ENCODE peak calls at places on chromosomes 16 and 17, in eight cellular contexts. X is neural progenitor cell; U is fibroblast of lung; O is CD8-positive, alpha-beta memory T cell; J is A549; I is keratinocyte; M is body of pancreas; R is mammary epithelial cell. W is an unnamed sample.

GRCh38 chr17:16583781-16584180 is 14.8 kb upstream of the ZNF287 start:
- DNase-seq in X (no peak), O (no peak), M (no peak), J (no peak), I (no peak), U (no peak), R (no peak), W (no peak)

GRCh38 chr17:17111401-17112393 is 69.4 kb downstream of the MPRIP start:
- DNase-seq in I (no peak), U (no peak), R (no peak), O (no peak), J (no peak), M (no peak), X (no peak), W (no peak)

GRCh38 chr17:48100591-48101011 is 677 bp downstream of the CBX1 start:
- DNase-seq in U (peak), R (peak), I (no peak), M (peak), J (peak), X (peak), O (no peak), W (no peak)

GRCh38 chr16:84184775-84185174 is 2.1 kb downstream of the TAF1C start:
- DNase-seq in M (no peak), X (no peak), U (no peak), I (no peak), O (no peak), R (no peak), J (no peak), W (no peak)

GRCh38 chr17:39531252-39531651 is 70.0 kb downstream of the CDK12 start:
- DNase-seq in M (no peak), U (no peak), X (no peak), I (no peak), O (no peak), J (no peak), R (no peak), W (no peak)

GRCh38 chr17:28216528-28216927 is 102.5 kb upstream of the TMEM97 start:
- DNase-seq in J (no peak), M (no peak), I (no peak), X (no peak), O (no peak), U (peak), R (peak), W (no peak)

GRCh38 chr16:15055141-15056053 is 477 bp downstream of the NTAN1 start:
- DNase-seq in U (no peak), I (no peak), X (peak), O (peak), R (peak), M (peak), J (peak), W (no peak)

GRCh38 chr17:80649672-80650338 is 105.2 kb downstream of the RPTOR start:
- DNase-seq in I (no peak), R (peak), M (peak), J (peak), X (peak), U (peak), O (peak), W (peak)

GRCh38 chr17:82317394-82318168 is at the start of gene CD7:
- DNase-seq in J (no peak), X (no peak), R (no peak), O (peak), I (no peak), M (no peak), U (no peak), W (no peak)

GRCh38 chr17:79966681-79967080 is 69.0 kb downstream of the TBC1D16 start:
- DNase-seq in M (no peak), R (no peak), J (no peak), O (no peak), X (no peak), U (no peak), I (no peak), W (no peak)

GRCh38 chr17:82228842-82229685 is at the start of gene SLC16A3:
- DNase-seq in J (no peak), U (peak), I (no peak), M (peak), O (peak), R (peak), X (peak), W (no peak)

GRCh38 chr17:40415390-40415789 is 2.3 kb downstream of the TOP2A start:
- DNase-seq in I (no peak), J (peak), X (peak), U (peak), M (no peak), R (peak), O (peak), W (no peak)

GRCh38 chr16:88920618-88921602 is 54.5 kb upstream of the PABPN1L start:
- DNase-seq in J (no peak), U (peak), I (no peak), X (no peak), R (no peak), O (no peak), M (peak), W (no peak)

GRCh38 chr17:48470388-48471034 is 40.5 kb upstream of the SKAP1 start:
- DNase-seq in R (peak), X (no peak), U (peak), M (no peak), O (no peak), I (no peak), J (no peak), W (no peak)

GRCh38 chr16:81625544-81626152 is 153.4 kb upstream of the PLCG2 start:
- DNase-seq in X (no peak), U (peak), J (no peak), O (no peak), I (peak), M (peak), R (peak), W (no peak)

GRCh38 chr17:7552621-7553051 is 3.8 kb downstream of the TNFSF12 start:
- DNase-seq in J (no peak), M (no peak), O (peak), U (no peak), I (no peak), R (no peak), X (no peak), W (no peak)

GRCh38 chr17:66567234-66568170 is 265.1 kb downstream of the PRKCA start:
- DNase-seq in M (peak), R (peak), U (peak), I (peak), X (peak), O (peak), J (peak), W (peak)

GRCh38 chr17:81139965-81140364 is 25.3 kb upstream of the PVALEF start:
- DNase-seq in M (no peak), X (no peak), I (no peak), R (no peak), J (no peak), U (no peak), O (no peak), W (no peak)

GRCh38 chr17:66655861-66656260 is 179.1 kb upstream of the CACNG5 start:
- DNase-seq in U (peak), R (peak), M (no peak), I (peak), O (no peak), X (no peak), J (no peak), W (peak)

GRCh38 chr17:31308372-31308905 is 5.4 kb downstream of the EVI2B start:
- DNase-seq in U (no peak), X (no peak), J (no peak), R (no peak), M (no peak), I (no peak), O (no peak), W (no peak)

GRCh38 chr16:3732171-3732570 is 14.8 kb upstream of the TRAP1 start:
- DNase-seq in J (no peak), O (no peak), X (no peak), M (no peak), I (no peak), R (no peak), U (no peak), W (no peak)

GRCh38 chr17:14019186-14019956 is 49.9 kb upstream of the COX10 start:
- DNase-seq in X (no peak), J (no peak), O (no peak), M (no peak), I (no peak), R (peak), U (peak), W (peak)

GRCh38 chr16:88130016-88130415 is 178.8 kb downstream of the BANP start:
- DNase-seq in J (no peak), I (no peak), U (no peak), M (no peak), X (no peak), R (no peak), O (no peak), W (no peak)

GRCh38 chr16:69438465-69438864 is 14.0 kb downstream of the CYB5B start:
- DNase-seq in M (no peak), R (no peak), X (no peak), U (no peak), J (no peak), I (no peak), O (no peak), W (no peak)

GRCh38 chr17:21284319-21285163 is at the start of gene MAP2K3:
- DNase-seq in O (peak), R (peak), X (peak), J (peak), M (peak), I (peak), U (peak), W (peak)

GRCh38 chr17:4789701-4789950 is 862 bp downstream of the GLTPD2 start:
- DNase-seq in J (no peak), I (no peak), M (no peak), U (no peak), R (no peak), O (no peak), X (no peak), W (no peak)

GRCh38 chr17:47324224-47325020 is 667 bp downstream of the EFCAB13 start:
- DNase-seq in O (peak), X (peak), M (peak), R (no peak), U (peak), I (no peak), J (peak), W (no peak)

GRCh38 chr17:35801583-35802224 is 6.3 kb upstream of the MMP28 start:
- DNase-seq in I (no peak), R (no peak), X (no peak), J (no peak), O (peak), M (peak), U (peak), W (no peak)

GRCh38 chr17:73759324-73760185 is 115.3 kb upstream of the SDK2 start:
- DNase-seq in X (no peak), J (no peak), M (no peak), R (no peak), U (no peak), I (no peak), O (no peak), W (no peak)

DNA sequence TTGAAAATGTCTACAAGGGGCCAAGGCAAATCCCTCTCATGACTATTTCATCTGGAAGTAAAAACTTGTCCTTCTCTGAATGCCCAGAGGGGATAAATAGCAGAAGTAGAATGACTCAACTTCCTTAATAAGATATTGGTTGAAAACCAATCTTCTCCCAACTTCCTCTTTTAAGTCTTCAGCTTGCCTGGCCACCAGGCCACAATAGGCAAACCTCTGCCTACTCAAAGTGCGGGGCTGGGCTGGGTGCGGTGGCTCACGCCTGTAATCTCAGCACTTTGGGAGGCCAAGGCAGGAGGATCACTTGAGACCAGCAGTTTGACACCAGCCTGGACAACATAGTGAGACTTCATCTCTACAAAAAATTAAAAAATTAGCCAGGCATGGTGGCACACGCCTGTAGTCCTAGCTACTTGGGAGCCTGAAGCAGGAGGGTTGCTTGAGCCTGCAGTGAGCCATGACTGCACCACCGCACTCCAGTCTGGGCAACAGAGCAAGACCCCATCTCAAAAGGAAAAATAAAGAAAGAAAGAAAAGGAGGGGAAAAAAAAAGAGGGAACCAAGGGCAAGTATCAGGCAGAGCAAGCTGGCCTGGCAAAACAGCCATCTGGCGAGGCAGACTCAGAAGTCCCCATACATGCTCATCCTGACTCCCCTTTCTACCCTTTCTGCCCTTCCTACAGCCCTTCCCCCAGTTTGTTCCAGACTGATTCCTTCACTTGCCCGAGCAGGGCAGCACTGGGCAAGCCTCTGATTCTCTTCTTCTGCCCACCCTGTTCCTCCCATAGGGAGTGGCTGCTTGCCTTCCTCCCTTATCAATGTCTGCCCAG is 20.6 kb downstream of the MAP3K14 start:
- DNase-seq in U (peak), O (no peak), J (no peak), R (peak), X (no peak), M (no peak), I (no peak), W (no peak)
- H3K27ac ChIP-seq in U (no peak), O (no peak), J (peak), R (no peak), X (no peak), M (peak), I (peak), W (peak)

GRCh38 chr17:788551-788950 is 6.4 kb downstream of the MRM3 start:
- DNase-seq in U (no peak), O (no peak), M (peak), J (no peak), R (no peak), I (no peak), X (no peak), W (no peak)

GRCh38 chr17:787641-788221 is 5.6 kb downstream of the MRM3 start:
- DNase-seq in U (no peak), M (peak), I (no peak), X (no peak), J (no peak), O (no peak), R (no peak), W (no peak)

GRCh38 chr17:791807-792206 is 9.7 kb downstream of the MRM3 start:
- DNase-seq in J (no peak), R (no peak), M (no peak), X (no peak), O (no peak), I (no peak), U (no peak), W (no peak)

GRCh38 chr17:792277-792676 is 10.1 kb downstream of the MRM3 start:
- DNase-seq in R (no peak), M (no peak), J (peak), I (no peak), U (peak), X (no peak), O (no peak), W (no peak)

DNA sequence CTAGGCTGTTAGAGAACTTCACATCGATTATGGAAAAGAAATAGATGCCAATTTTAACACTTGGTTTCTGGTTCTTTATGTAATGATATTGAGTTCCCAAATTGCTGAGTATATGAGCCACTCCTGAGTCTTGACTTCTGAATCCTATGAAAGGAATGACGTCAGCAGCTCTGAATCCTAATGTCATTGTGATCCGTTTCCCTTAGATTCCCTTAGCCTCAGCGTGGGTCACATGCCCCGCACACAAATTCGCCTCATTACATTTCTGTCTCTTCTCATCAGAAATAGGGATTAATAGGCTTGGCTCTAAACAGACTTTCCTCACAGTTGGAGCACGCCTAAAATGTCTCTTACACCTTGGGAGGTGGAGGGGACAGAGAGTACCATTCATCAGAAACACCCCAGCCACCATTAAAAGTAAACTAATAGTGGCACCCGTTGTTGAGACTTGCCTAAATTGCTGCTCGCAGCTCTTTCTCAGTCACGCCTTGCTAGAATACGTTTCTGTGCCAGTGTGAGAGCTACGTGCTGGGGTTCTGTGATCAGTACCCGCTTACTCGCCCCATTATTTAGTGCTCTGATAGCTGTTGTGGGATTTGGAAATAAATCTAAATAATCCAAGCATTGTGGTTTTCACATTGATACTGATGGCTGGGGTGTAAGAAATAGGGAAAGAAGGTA is 7.1 kb downstream of the MRM3 start:
- DNase-seq in R (no peak), I (peak), J (no peak), U (peak), M (peak), O (no peak), X (no peak), W (peak)
- H3K27ac ChIP-seq in R (peak), I (peak), J (no peak), U (no peak), M (peak), O (no peak), X (no peak), W (peak)

GRCh38 chr16:886802-887731 is 83.7 kb downstream of the LMF1 start:
- DNase-seq in X (peak), M (no peak), U (no peak), O (no peak), J (no peak), R (no peak), I (no peak), W (no peak)
- H3K27ac ChIP-seq in X (no peak), M (no peak), U (no peak), O (no peak), J (no peak), R (no peak), I (no peak), W (no peak)

GRCh38 chr17:2223617-2223927 is 80.0 kb downstream of the SMG6 start:
- DNase-seq in R (no peak), I (no peak), M (no peak), J (no peak), O (no peak), U (no peak), X (no peak), W (no peak)
- H3K27ac ChIP-seq in R (no peak), I (no peak), M (peak), J (no peak), O (peak), U (peak), X (no peak), W (peak)

DNA sequence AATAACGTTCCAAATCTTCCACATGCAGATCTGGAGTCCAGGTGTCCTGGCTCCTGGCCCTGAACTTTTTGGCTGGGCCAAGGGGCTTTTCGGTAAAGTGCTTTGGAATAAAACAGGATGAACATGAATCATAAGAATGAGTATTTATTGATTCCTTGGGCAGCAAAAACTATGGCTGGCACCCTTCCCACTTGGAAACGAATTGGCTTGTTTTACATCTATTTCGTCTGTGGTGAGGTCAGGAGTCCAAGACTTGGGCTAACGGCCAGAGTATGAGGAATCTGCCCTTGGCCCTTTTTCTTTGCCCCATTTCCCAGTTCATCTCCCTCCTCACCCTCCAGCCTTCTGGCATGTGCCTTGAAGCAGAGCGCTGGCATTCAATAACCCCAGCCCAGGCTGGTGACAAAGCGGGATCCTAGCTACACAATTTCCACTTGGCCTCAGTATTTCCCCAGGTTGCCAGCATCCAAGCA is 4.1 kb upstream of the UBTF start:
- DNase-seq in M (peak), J (no peak), O (no peak), X (no peak), U (peak), I (no peak), R (peak), W (no peak)
- H3K27ac ChIP-seq in M (peak), J (no peak), O (no peak), X (no peak), U (no peak), I (no peak), R (no peak), W (peak)

GRCh38 chr17:32504166-32504990 is 17.6 kb downstream of the CDK5R1 start:
- DNase-seq in M (no peak), I (no peak), J (no peak), U (peak), X (no peak), O (no peak), R (no peak), W (no peak)
- H3K27ac ChIP-seq in M (peak), I (no peak), J (no peak), U (no peak), X (no peak), O (peak), R (no peak), W (peak)

GRCh38 chr16:56948234-56948633 is 13.5 kb upstream of the CETP start:
- DNase-seq in U (no peak), I (no peak), R (no peak), X (no peak), O (no peak), J (no peak), M (no peak), W (no peak)

GRCh38 chr16:56953006-56953405 is 8.7 kb upstream of the CETP start:
- DNase-seq in O (no peak), R (no peak), J (no peak), X (no peak), M (no peak), U (no peak), I (no peak), W (no peak)

GRCh38 chr16:56950051-56950450 is 11.7 kb upstream of the CETP start:
- DNase-seq in I (no peak), X (no peak), R (no peak), O (no peak), J (no peak), U (no peak), M (no peak), W (no peak)

GRCh38 chr16:56950881-56951771 is 10.6 kb upstream of the CETP start:
- DNase-seq in O (peak), U (peak), R (peak), J (peak), X (peak), M (peak), I (no peak), W (no peak)

GRCh38 chr16:56950455-56950854 is 11.3 kb upstream of the CETP start:
- DNase-seq in R (no peak), U (no peak), M (no peak), I (no peak), O (no peak), X (no peak), J (no peak), W (no peak)
- H3K27ac ChIP-seq in R (no peak), U (no peak), M (peak), I (no peak), O (no peak), X (no peak), J (no peak), W (no peak)